ENCODE peak calls at places on chromosomes 11 and 22, in four cellular contexts. K is activated CD4-positive, CD25-positive, alpha-beta regulatory T cell; L is activated CD4-positive, alpha-beta T cell treated with anti-CD3 and anti-CD28 coated beads, Interleukin-2, amount 50 U/mL, for 4 hours; C is mucosa of gallbladder. N is an unnamed sample.

GRCh38 chr11:14312736-14313438 is 46.1 kb downstream of the RRAS2 start:
- DNase-seq in K (no peak), L (no peak), C (no peak), N (no peak)

GRCh38 chr22:30044369-30044768 is 35.9 kb upstream of the HORMAD2 start:
- DNase-seq in K (no peak), L (no peak), C (peak; percentile 86), N (no peak)

GRCh38 chr11:12706531-12707499 is 32.6 kb downstream of the TEAD1 start:
- DNase-seq in K (no peak), L (no peak), C (no peak), N (no peak)

GRCh38 chr11:2263012-2263565 is 7.3 kb downstream of the ASCL2 start:
- DNase-seq in K (no peak), L (no peak), C (no peak), N (no peak)

GRCh38 chr11:124801014-124801413 is 808 bp upstream of the MSANTD2 start:
- DNase-seq in K (no peak), L (no peak), C (no peak), N (no peak)

GRCh38 chr22:27561301-27561820 is 240.2 kb downstream of the MN1 start:
- DNase-seq in K (no peak), L (no peak), C (no peak), N (no peak)

GRCh38 chr11:104490182-104490581 is 326.2 kb upstream of the PDGFD start:
- DNase-seq in K (no peak), L (no peak), C (no peak), N (no peak)

GRCh38 chr11:1694846-1695547 is 2.0 kb upstream of the KRTAP5-6 start:
- DNase-seq in K (no peak), L (no peak), C (no peak), N (no peak)

GRCh38 chr22:29580200-29580810 is 608 bp downstream of the NIPSNAP1 start:
- DNase-seq in K (no peak), L (no peak), C (no peak), N (no peak)

GRCh38 chr11:133904818-133905515 is 51.8 kb downstream of the IGSF9B start:
- DNase-seq in K (no peak), L (no peak), C (no peak), N (no peak)

GRCh38 chr11:12031856-12032526 is 23.6 kb upstream of the DKK3 start:
- DNase-seq in K (no peak), L (no peak), C (no peak), N (no peak)

GRCh38 chr11:35064114-35064800 is 74.7 kb upstream of the CD44 start:
- DNase-seq in K (no peak), L (no peak), C (no peak), N (no peak)

GRCh38 chr22:23556026-23556620 is 24.0 kb downstream of the IGLL1 start:
- DNase-seq in K (no peak), L (no peak), C (no peak), N (no peak)

GRCh38 chr11:116176484-116177005 is 596.2 kb downstream of the BUD13 start:
- DNase-seq in K (no peak), L (no peak), C (no peak), N (no peak)

GRCh38 chr22:20867179-20868099 is 8.6 kb downstream of the SNAP29 start:
- DNase-seq in K (no peak), L (no peak), C (peak; percentile 84), N (no peak)

GRCh38 chr22:35177811-35178210 is 79.5 kb upstream of the HMGXB4 start:
- DNase-seq in K (no peak), L (no peak), C (no peak), N (no peak)

GRCh38 chr11:125202362-125202880 is 37.9 kb downstream of the PKNOX2 start:
- DNase-seq in K (no peak), L (no peak), C (no peak), N (no peak)

GRCh38 chr22:32352681-32353080 is 5.0 kb upstream of the RFPL3 start:
- DNase-seq in K (no peak), L (no peak), C (no peak), N (no peak)

GRCh38 chr11:67545280-67545679 is 22.0 kb upstream of the CABP2 start:
- DNase-seq in K (no peak), L (no peak), C (no peak), N (no peak)

GRCh38 chr11:69108559-69108958 is 47.2 kb upstream of the SMIM38 start:
- DNase-seq in K (no peak), L (no peak), C (no peak), N (no peak)

GRCh38 chr11:5621580-5621979 is 3.2 kb upstream of the TRIM34 start:
- DNase-seq in K (no peak), L (no peak), C (no peak), N (no peak)

GRCh38 chr22:20857247-20857643 is 1.4 kb downstream of the PI4KA start:
- DNase-seq in K (no peak), L (no peak), C (no peak), N (no peak)

GRCh38 chr22:19942071-19942885 is 660 bp upstream of the TXNRD2 start:
- DNase-seq in K (no peak), L (no peak), C (no peak), N (no peak)

GRCh38 chr22:27564806-27565205 is 236.8 kb downstream of the MN1 start:
- DNase-seq in K (no peak), L (no peak), C (peak; percentile 24), N (no peak)

GRCh38 chr11:67365756-67366384 is 7.5 kb downstream of the CLCF1 start:
- DNase-seq in K (no peak), L (no peak), C (no peak), N (no peak)

GRCh38 chr11:64165482-64165841 is 451 bp downstream of the MACROD1 start:
- DNase-seq in K (no peak), L (peak; percentile 18), C (no peak), N (no peak)

GRCh38 chr11:68479390-68479789 is 18.8 kb downstream of the PPP6R3 start:
- DNase-seq in K (no peak), L (no peak), C (no peak), N (no peak)

GRCh38 chr11:96741068-96741467 is 351.3 kb downstream of the JRKL start:
- DNase-seq in K (no peak), L (no peak), C (no peak), N (no peak)

GRCh38 chr11:100890779-100891178 is 203.7 kb downstream of the ARHGAP42 start:
- DNase-seq in K (no peak), L (no peak), C (no peak), N (no peak)

GRCh38 chr11:45641961-45642360 is 23.5 kb downstream of the CHST1 start:
- DNase-seq in K (no peak), L (no peak), C (no peak), N (no peak)

GRCh38 chr11:95922536-95923440 is 1.1 kb downstream of the MTMR2 start:
- DNase-seq in K (no peak), L (no peak), C (no peak), N (no peak)

GRCh38 chr11:105929381-105929955 is 92.6 kb downstream of the MSANTD4 start:
- DNase-seq in K (no peak), L (no peak), C (no peak), N (no peak)